ENCODE peak calls at places on chromosomes 16 and 17, in six cellular contexts. J, X, B, G, E and R are unnamed samples. For H3K4me1, the result is how much of the 10 kb centered on the place peaks cover.

GRCh38 chr16:68356919-68357286 is 46.1 kb downstream of the PRMT7 start:
- DNase-seq in X (no peak), G (no peak), E (no peak), J (no peak), B (no peak), R (no peak)

GRCh38 chr16:90046971-90047713 is 27.9 kb upstream of the DBNDD1 start:
- DNase-seq in X (peak), B (peak), E (peak), J (peak), G (peak), R (no peak)

GRCh38 chr16:73743665-73744496 is 552.7 kb upstream of the PSMD7 start:
- DNase-seq in X (no peak), G (no peak), J (no peak), E (no peak), B (no peak), R (no peak)

GRCh38 chr16:50704245-50704644 is 10.8 kb downstream of the NOD2 start:
- DNase-seq in E (no peak), G (no peak), J (no peak), B (no peak), X (no peak), R (no peak)

GRCh38 chr17:17493249-17493985 is 2.8 kb downstream of the RASD1 start:
- DNase-seq in J (no peak), X (no peak), G (no peak), E (no peak), B (no peak), R (peak)

GRCh38 chr16:27839419-27839818 is 224.1 kb downstream of the GSG1L start:
- DNase-seq in X (no peak), B (no peak), G (no peak), J (no peak), E (no peak), R (no peak)

GRCh38 chr16:11639925-11640899 is 28.0 kb upstream of the SNN start:
- DNase-seq in G (peak), B (peak), E (peak), X (peak), J (peak), R (peak)

GRCh38 chr17:22411185-22411784 is 719.0 kb downstream of the KCNJ18 start:
- DNase-seq in E (no peak), G (no peak), B (no peak), X (no peak), J (no peak), R (no peak)

GRCh38 chr16:1407749-1408148 is 6.8 kb downstream of the UNKL start:
- DNase-seq in E (peak), J (no peak), B (no peak), G (no peak), X (no peak), R (no peak)

GRCh38 chr17:42361781-42362186 is 26.5 kb downstream of the STAT3 start:
- DNase-seq in G (no peak), J (peak), B (no peak), X (no peak), E (no peak), R (peak)

GRCh38 chr17:81405382-81406005 is 10.2 kb downstream of the BAHCC1 start:
- DNase-seq in X (peak), E (no peak), B (peak), G (no peak), J (no peak), R (no peak)

GRCh38 chr16:50638816-50639670 is 42.1 kb downstream of the SNX20 start:
- DNase-seq in J (no peak), X (no peak), G (no peak), E (no peak), B (no peak), R (no peak)

GRCh38 chr16:52567193-52567592 is 20.2 kb upstream of the TOX3 start:
- DNase-seq in B (no peak), G (no peak), X (no peak), E (no peak), J (no peak), R (no peak)

GRCh38 chr17:33653389-33653788 is 360.3 kb upstream of the ASIC2 start:
- DNase-seq in G (no peak), X (no peak), E (no peak), B (no peak), J (no peak), R (no peak)

GRCh38 chr17:67608691-67609090 is 109.0 kb upstream of the NOL11 start:
- DNase-seq in E (no peak), G (no peak), J (no peak), B (no peak), X (no peak), R (no peak)

GRCh38 chr17:37720989-37721388 is 23.9 kb downstream of the HNF1B start:
- DNase-seq in B (no peak), G (no peak), E (no peak), X (no peak), J (no peak), R (peak)

GRCh38 chr16:66841366-66841765 is 2.8 kb upstream of the CA7 start:
- DNase-seq in G (no peak), E (no peak), B (no peak), X (no peak), J (no peak), R (no peak)

GRCh38 chr17:9283909-9284308 is 262.6 kb downstream of the NTN1 start:
- DNase-seq in G (no peak), J (no peak), X (no peak), B (no peak), E (no peak), R (no peak)

GRCh38 chr17:41812176-41813038 is at the start of gene FKBP10:
- DNase-seq in G (no peak), X (no peak), E (peak), J (peak), B (peak), R (peak)

GRCh38 chr16:10266809-10267208 is 84.6 kb upstream of the GRIN2A start:
- DNase-seq in B (no peak), J (no peak), X (no peak), E (no peak), G (no peak), R (no peak)

GRCh38 chr17:61619493-61619892 is 28.5 kb upstream of the NACA2 start:
- DNase-seq in E (no peak), B (no peak), G (no peak), X (no peak), J (no peak), R (no peak)

GRCh38 chr17:82754297-82755208 is 2.7 kb downstream of the TBCD start:
- DNase-seq in E (no peak), B (no peak), X (no peak), G (no peak), J (no peak), R (peak)
- H3K4me3 ChIP-seq in E (no peak), B (no peak), X (no peak), G (no peak), J (no peak), R (no peak)

DNA sequence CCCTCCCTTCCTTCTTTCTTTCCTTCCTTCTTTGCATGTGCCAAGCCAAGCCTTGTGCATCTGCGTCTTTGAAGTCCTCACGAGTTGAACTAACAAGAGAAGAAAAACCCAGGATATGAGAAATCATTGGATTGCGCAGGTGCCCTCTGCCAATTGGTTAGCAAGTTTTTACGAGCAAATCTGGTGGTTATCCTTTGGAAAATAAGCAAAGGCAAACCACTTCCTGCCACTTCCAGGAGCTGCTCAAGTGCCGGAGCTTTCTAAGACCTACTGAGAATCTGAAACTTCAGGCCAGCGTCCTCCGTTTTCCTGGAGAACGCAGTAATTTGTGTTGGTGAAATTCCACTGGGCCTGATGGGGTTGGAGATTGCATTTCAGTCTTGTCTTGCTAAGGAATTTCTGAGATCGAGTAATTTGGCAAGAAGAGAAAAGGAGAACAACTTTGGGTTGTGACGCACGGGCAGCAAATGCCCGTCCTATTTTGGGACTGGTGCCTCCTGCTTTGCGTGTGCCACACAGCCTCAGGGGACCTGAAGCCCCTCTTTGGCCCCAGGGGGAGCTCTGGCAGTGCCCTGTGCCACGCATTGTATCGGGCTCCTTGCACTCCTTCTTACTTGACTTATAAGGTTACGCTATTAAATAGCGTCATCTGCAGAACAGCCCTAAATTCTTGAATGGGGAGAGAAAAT is 56.4 kb downstream of the CMIP start:
- DNase-seq in G (no peak), B (no peak), E (no peak), X (no peak), J (no peak), R (no peak)
- H3K27ac ChIP-seq in G (no peak), B (no peak), E (no peak), X (peak), J (no peak), R (no peak)

DNA sequence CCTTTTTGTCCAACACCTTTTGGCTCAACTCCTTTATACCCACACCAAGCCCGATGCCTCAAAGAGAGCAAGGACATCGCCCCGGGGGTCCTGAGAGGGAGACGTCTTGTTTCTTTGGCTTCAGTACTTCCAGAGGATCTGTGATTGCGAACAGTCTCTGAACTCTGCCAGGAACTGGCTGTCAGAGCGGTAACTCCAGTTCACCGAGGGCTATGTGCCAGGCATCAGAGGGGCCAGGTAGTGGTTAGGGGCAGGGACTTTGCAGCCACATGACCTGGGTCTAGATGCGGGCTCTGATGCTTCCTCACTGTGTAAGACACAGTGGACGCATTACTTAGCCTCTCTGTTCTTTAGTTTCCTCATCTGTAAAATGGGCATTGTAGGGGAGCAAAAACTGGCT is 21.6 kb downstream of the LLGL2 start:
- DNase-seq in J (no peak), B (no peak), G (no peak), X (no peak), E (no peak), R (no peak)
- H3K4me1 ChIP-seq in J (under half), B (under half), G (under half), X (under half), E (under half), R (under half)

GRCh38 chr16:57373117-57373947 is 1.0 kb downstream of the CX3CL1 start:
- DNase-seq in E (no peak), B (no peak), X (no peak), J (no peak), G (no peak), R (no peak)

GRCh38 chr16:57371494-57372371 is 557 bp upstream of the CX3CL1 start:
- DNase-seq in B (no peak), J (peak), X (peak), G (no peak), E (no peak), R (peak)

GRCh38 chr16:57374067-57374534 is 1.8 kb downstream of the CX3CL1 start:
- DNase-seq in G (no peak), B (no peak), E (no peak), J (no peak), X (no peak), R (no peak)

GRCh38 chr16:57376313-57376818 is 4.1 kb downstream of the CX3CL1 start:
- DNase-seq in X (no peak), G (no peak), E (no peak), B (no peak), J (no peak), R (no peak)

DNA sequence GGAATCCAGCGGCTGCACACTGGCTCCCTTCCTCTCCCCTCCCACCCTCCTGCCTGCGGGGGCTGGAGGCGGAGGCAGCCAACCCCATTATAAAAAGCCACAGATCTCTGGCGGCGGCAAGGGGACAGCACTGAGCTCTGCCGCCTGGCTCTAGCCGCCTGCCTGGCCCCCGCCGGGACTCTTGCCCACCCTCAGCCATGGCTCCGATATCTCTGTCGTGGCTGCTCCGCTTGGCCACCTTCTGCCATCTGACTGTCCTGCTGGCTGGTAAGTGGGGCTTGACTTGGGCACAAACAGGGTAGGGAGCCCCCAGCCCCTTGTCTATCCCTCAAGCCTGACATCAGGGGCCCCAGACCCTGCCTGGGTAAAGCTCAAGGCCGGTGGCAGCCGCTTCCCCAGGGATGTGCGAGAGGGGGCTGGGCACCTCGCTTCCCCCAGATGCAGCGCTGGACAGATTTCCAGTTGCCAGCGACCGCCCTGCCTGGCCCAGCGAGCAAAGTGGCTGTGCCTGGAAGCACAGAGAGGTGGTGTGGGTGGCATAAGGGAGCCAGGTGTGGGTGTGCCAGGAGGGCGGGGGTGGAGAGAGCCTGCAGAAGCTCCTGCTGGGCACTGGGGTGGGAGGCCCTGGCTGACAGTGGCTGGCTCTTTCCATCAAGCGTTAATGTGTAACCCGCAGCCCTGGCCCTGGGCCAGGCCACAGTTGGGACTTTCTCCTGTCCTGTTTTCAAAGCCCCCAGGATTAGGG is at the start of gene CX3CL1:
- DNase-seq in G (peak), J (peak), E (peak), B (peak), X (no peak), R (peak)
- H3K4me3 ChIP-seq in G (peak), J (peak), E (peak), B (no peak), X (peak), R (no peak)

GRCh38 chr17:40461774-40462342 is 18.6 kb downstream of the IGFBP4 start:
- DNase-seq in B (peak), X (no peak), J (no peak), G (no peak), E (no peak), R (no peak)

GRCh38 chr17:40461036-40461721 is 17.9 kb downstream of the IGFBP4 start:
- DNase-seq in E (no peak), G (no peak), J (no peak), B (peak), X (no peak), R (no peak)

GRCh38 chr17:40458851-40459482 is 15.7 kb downstream of the IGFBP4 start:
- DNase-seq in X (no peak), E (no peak), B (no peak), G (no peak), J (no peak), R (no peak)

GRCh38 chr17:40459646-40460584 is 16.7 kb downstream of the IGFBP4 start:
- DNase-seq in E (no peak), B (peak), X (no peak), G (no peak), J (no peak), R (no peak)

GRCh38 chr17:40460585-40460975 is 17.3 kb downstream of the IGFBP4 start:
- DNase-seq in X (no peak), J (no peak), B (no peak), E (no peak), G (no peak), R (no peak)
- H3K27ac ChIP-seq in X (no peak), J (no peak), B (peak), E (no peak), G (no peak), R (no peak)

DNA sequence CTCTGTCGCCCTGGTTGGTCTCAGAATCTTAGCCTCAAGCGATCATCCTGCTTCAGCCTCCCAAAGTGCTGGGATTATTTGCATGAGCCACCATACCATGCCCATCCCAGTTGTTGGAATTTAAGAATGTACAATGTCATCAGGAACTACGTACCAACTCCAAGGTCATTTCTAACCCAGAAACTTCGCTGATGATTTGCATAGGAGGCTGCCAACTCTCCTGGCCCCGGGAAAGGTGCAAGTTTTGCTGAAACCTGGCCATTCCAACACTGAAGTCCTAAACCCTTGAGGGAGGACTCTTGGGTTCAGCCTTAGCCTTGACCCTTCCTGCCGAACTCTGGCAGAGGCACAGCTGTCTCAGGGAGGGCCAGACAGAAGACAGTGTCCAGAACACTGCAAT is 2.9 kb upstream of the KIFC3 start:
- DNase-seq in E (no peak), X (no peak), J (no peak), B (no peak), G (no peak), R (no peak)
- H3K4me1 ChIP-seq in E (under half), X (under half), J (half or more), B (half or more), G (under half), R (under half)

DNA sequence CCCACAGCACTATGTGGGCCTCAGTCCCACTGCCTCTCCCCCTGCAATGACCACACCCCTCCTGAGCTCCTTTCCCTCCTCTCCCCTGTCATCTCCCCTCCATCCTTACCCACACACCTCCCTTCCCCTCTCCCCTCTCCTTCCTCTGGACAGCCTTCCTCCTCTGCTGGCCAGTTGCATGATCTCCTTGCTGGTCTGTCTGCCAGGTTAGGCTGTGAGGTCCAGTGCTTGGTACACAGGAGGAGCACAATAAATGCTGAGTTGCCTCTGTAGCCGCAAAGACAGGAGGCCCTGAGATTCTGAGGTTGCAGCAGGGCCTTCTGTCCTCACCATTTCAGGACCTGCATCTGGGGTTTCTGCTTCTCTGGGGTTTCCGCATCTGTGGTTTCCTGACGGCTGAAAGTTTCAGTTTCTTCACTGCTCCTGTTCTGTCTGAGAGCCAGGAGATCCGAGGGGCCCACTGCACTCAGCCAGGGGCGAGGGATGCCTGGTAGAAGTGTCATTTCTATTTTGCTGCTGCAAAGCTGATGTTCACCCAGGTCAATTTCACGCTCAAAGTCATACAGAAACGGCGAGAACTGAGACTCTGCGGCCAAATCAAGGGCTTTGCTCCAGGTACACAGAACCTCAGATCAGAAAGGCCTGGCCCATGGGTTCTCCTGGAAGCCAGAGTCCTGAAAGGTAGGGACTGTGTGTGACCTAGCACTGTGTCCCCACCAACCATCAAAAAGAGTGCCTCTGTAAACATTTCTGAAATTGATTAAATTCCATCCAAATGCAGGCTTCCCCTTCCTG is 4.6 kb upstream of the SLC12A3 start:
- DNase-seq in B (no peak), J (no peak), G (no peak), X (no peak), E (no peak), R (peak)
- H3K4me3 ChIP-seq in B (no peak), J (no peak), G (no peak), X (no peak), E (no peak), R (no peak)